ENCODE peak calls at places on chromosomes 1 and 21, in seven cellular contexts. V, Z, R, F, M, G and K are unnamed samples.

GRCh38 chr1:77081834-77082233 is 137.4 kb downstream of the PIGK start:
- DNase-seq in M (no peak), Z (no peak), V (no peak), R (no peak), G (no peak), F (no peak), K (no peak)

GRCh38 chr21:29789393-29789792 is 150.4 kb downstream of the GRIK1 start:
- DNase-seq in G (no peak), F (no peak), V (no peak), M (no peak), Z (no peak), R (no peak), K (no peak)

GRCh38 chr1:22930235-22930912 is 42.3 kb downstream of the LACTBL1 start:
- DNase-seq in Z (peak; percentile 34), V (no peak), F (peak; percentile 71), M (no peak), R (peak; percentile 91), G (peak; percentile 17), K (peak; percentile 51)

GRCh38 chr1:40161125-40161887 is at the start of gene RLF:
- DNase-seq in M (peak; percentile 91), Z (peak; percentile 92), V (peak; percentile 92), R (peak; percentile 98), G (peak; percentile 93), F (peak; percentile 98), K (peak; percentile 95)

GRCh38 chr1:20078166-20078565 is 8.2 kb downstream of the PLA2G5 start:
- DNase-seq in M (no peak), G (no peak), R (no peak), F (no peak), Z (no peak), V (no peak), K (peak; percentile 74)

GRCh38 chr1:113140588-113141446 is 67.8 kb downstream of the LRIG2 start:
- DNase-seq in V (peak; percentile 52), Z (peak; percentile 60), M (peak; percentile 50), F (peak; percentile 64), R (peak; percentile 86), G (peak; percentile 65), K (peak; percentile 66)

GRCh38 chr1:207223162-207223561 is 98.3 kb upstream of the CD55 start:
- DNase-seq in Z (no peak), R (no peak), F (no peak), V (no peak), M (no peak), G (no peak), K (no peak)

GRCh38 chr1:112689196-112689841 is 14.9 kb downstream of the MOV10 start:
- DNase-seq in F (no peak), M (no peak), Z (no peak), R (no peak), G (no peak), V (no peak), K (no peak)

GRCh38 chr1:192550922-192551534 is 24.5 kb upstream of the RGS1 start:
- DNase-seq in G (peak; percentile 88), R (no peak), F (no peak), Z (peak; percentile 7), M (no peak), V (no peak), K (no peak)

GRCh38 chr1:24900985-24901781 is 28.9 kb downstream of the RUNX3 start:
- DNase-seq in G (no peak), V (no peak), M (no peak), F (no peak), Z (no peak), R (no peak), K (no peak)

GRCh38 chr1:54547601-54548388 is at the start of gene ACOT11:
- DNase-seq in F (peak; percentile 82), V (peak; percentile 72), M (peak; percentile 93), Z (no peak), G (peak; percentile 66), R (peak; percentile 44), K (no peak)

GRCh38 chr1:220798338-220798737 is 11.6 kb downstream of the MTARC1 start:
- DNase-seq in G (no peak), F (no peak), M (no peak), R (no peak), V (no peak), Z (no peak), K (no peak)

GRCh38 chr1:32612189-32612881 is 38.0 kb downstream of the ZBTB8OS start:
- DNase-seq in M (peak; percentile 65), F (peak; percentile 96), V (peak; percentile 86), Z (peak; percentile 83), G (peak; percentile 51), R (peak; percentile 91), K (no peak)

GRCh38 chr1:228241259-228241658 is 33.4 kb downstream of the OBSCN start:
- DNase-seq in G (no peak), Z (no peak), V (no peak), M (no peak), F (no peak), R (no peak), K (no peak)

GRCh38 chr1:228242313-228242864 is 34.5 kb downstream of the OBSCN start:
- DNase-seq in R (no peak), G (no peak), F (no peak), Z (no peak), V (no peak), M (no peak), K (peak; percentile 22)

GRCh38 chr1:228243093-228243492 is 35.2 kb downstream of the OBSCN start:
- DNase-seq in V (no peak), F (no peak), M (no peak), G (no peak), Z (no peak), R (no peak), K (no peak)

GRCh38 chr1:228246216-228246900 is 38.5 kb downstream of the OBSCN start:
- DNase-seq in M (no peak), G (no peak), F (no peak), V (no peak), Z (no peak), R (no peak), K (no peak)

DNA sequence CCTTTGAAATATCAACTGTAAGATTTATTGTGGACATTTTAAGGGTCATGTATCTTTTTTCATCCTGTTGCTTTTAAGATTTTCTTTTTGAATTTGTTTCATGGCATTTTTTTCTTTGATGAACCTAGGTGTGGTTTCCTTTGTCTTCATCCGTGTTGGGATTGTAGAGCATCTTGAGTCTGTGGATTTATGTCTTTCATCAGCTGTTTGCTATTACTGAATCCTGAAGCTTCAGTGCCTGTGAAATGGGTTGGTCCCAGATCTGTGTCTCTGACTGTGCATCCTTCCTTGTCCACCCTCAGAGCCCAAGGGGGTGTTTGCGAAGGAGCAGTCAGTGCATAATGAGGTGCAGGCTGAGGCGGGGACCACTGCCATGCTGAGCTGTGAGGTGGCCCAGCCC is 37.3 kb downstream of the OBSCN start:
- DNase-seq in R (no peak), F (no peak), M (no peak), V (no peak), G (no peak), Z (no peak), K (no peak)
- H3K9me3 ChIP-seq in R (peaks cover 15% of the 10 kb centered on the region), F (peaks cover 23% of the 10 kb centered on the region), M (no peaks in the 10 kb centered on the region), V (no peaks in the 10 kb centered on the region), G (peaks cover 41% of the 10 kb centered on the region), Z (peaks cover 67% of the 10 kb centered on the region), K (peaks cover 55% of the 10 kb centered on the region)

DNA sequence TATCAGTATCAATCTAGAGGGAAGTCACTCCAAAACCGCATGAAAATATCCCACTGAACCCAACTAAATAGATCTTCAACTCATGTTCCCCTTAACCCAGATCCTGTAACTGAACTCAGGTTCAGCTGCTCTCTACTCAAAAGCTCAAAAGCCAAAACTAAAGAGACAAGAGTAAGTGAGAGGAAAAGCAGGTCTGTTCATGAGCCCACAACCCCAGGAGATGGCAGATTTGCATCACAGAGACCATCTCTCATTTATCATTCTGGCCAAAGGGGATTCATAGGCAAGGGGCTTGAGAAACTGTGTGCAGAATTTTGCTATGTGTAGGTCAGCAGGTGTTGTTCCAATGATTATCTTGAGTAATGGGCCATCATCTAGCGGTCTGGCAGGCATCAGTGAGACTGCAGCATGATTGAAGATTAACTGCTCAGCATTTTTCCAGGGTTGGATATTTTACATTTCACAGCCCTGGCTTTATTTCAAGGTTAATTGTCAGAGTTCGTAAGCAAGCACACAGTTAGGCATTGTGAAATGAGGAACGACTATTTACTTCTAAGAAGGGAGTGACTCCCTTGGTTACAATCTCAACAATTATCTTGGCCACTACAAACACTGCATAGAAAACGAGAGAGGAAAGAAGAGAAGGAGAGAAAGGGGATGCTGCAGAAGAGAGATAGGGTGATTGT is 1204.5 kb upstream of the TMPRSS15 start:
- DNase-seq in F (no peak), M (no peak), G (no peak), Z (no peak), V (peak; percentile 13), R (peak; percentile 17), K (no peak)
- H3K9me3 ChIP-seq in F (no peaks in the 10 kb centered on the region), M (no peaks in the 10 kb centered on the region), G (peaks cover 9% of the 10 kb centered on the region), Z (no peaks in the 10 kb centered on the region), V (no peaks in the 10 kb centered on the region), R (no peaks in the 10 kb centered on the region), K (peaks cover 34% of the 10 kb centered on the region)

DNA sequence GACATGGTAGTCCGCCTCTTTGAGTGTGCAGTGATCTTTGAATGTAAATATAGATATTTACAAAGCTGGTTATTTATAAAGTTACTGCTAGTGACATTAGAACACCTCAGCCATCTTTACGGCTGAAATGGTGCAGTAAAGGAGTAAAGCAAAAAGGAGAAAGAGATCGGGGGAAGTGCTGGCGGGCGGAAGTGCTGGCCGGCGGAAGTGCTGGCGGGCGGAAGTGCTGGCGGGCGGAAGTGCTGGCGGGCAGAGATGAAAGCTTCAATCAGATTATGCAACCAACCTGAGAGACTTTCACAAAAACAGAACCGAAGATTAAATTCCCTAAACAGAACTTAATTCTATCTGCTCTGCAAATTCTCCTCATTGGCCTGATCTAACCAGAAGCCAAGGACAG is 1.4 kb upstream of the OR14A16 start:
- DNase-seq in R (no peak), Z (no peak), V (no peak), G (no peak), F (no peak), M (no peak), K (no peak)
- H3K9me3 ChIP-seq in R (peaks cover 20% of the 10 kb centered on the region), Z (no peaks in the 10 kb centered on the region), V (no peaks in the 10 kb centered on the region), G (peaks cover 13% of the 10 kb centered on the region), F (no peaks in the 10 kb centered on the region), M (no peaks in the 10 kb centered on the region), K (no peaks in the 10 kb centered on the region)

GRCh38 chr1:248788327-248788726 is 32.8 kb upstream of the LYPD8 start:
- DNase-seq in G (no peak), M (no peak), Z (no peak), R (no peak), V (no peak), F (no peak), K (no peak)

GRCh38 chr1:248792342-248792741 is 33.4 kb downstream of the SH3BP5L start:
- DNase-seq in V (no peak), G (no peak), Z (no peak), R (no peak), F (no peak), M (no peak), K (no peak)

GRCh38 chr1:248790456-248790855 is 34.9 kb upstream of the LYPD8 start:
- DNase-seq in G (no peak), R (no peak), M (no peak), V (no peak), F (no peak), Z (no peak), K (no peak)

GRCh38 chr1:248791010-248791409 is 34.7 kb downstream of the SH3BP5L start:
- DNase-seq in M (no peak), V (no peak), Z (no peak), F (no peak), G (no peak), R (no peak), K (no peak)

DNA sequence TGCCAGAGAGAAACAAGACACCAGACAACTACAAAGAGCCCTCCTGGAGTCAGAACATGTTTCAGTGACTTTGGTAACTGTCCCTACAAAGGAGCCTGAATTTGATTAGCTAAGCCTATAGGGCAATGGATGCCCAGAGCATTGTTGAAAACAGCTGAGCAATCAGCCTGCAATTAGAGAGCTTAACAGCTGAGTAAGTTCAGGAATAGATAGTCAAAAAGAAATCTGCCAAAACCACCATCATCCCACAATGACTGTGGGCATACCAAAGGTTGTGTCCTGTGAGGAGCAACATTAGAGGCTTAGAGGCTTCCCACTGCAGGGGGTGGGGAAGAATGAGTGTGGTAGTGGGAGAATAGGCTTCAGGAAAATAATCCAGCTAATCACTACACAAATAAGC is 32.1 kb downstream of the SH3BP5L start:
- DNase-seq in F (no peak), Z (no peak), G (no peak), V (no peak), R (no peak), M (no peak), K (no peak)
- H3K9me3 ChIP-seq in F (no peaks in the 10 kb centered on the region), Z (no peaks in the 10 kb centered on the region), G (no peaks in the 10 kb centered on the region), V (no peaks in the 10 kb centered on the region), R (no peaks in the 10 kb centered on the region), M (no peaks in the 10 kb centered on the region), K (no peaks in the 10 kb centered on the region)